ENCODE peak calls at places on chromosomes 12 and 14, in ten cellular contexts. S is CD4-positive, alpha-beta T cell; M is foreskin keratinocyte; W is mammary epithelial cell; I is uterus; F is endothelial cell of umbilical vein; P is heart right ventricle; B is left ventricle myocardium inferior; D is Karpas-422; Y is psoas muscle. N is an unnamed sample. For H3K27me3, the result is how much of the 10 kb centered on the place peaks cover.

GRCh38 chr12:111826316-111826715 is 15.7 kb upstream of the MAPKAPK5 start:
- DNase-seq in D (no peak), M (no peak), S (no peak), Y (no peak), P (no peak), B (no peak), W (no peak), I (no peak), F (no peak), N (no peak)

GRCh38 chr12:50806176-50806575 is 36.5 kb upstream of the TMPRSS12 start:
- DNase-seq in Y (no peak), M (no peak), D (no peak), S (no peak), B (no peak), W (no peak), F (no peak), P (no peak), I (no peak), N (no peak)

GRCh38 chr12:30782316-30783173 is 27.8 kb upstream of the CAPRIN2 start:
- DNase-seq in S (no peak), F (no peak), W (no peak), M (no peak), I (no peak), P (peak), Y (peak), D (no peak), B (peak), N (no peak)

GRCh38 chr12:25785164-25785563 is 173.3 kb upstream of the RASSF8 start:
- DNase-seq in D (no peak), F (peak), P (no peak), I (no peak), M (no peak), Y (no peak), B (no peak), W (no peak), S (no peak), N (no peak)

GRCh38 chr14:49033131-49033530 is 553.0 kb downstream of the RPS29 start:
- DNase-seq in Y (no peak), W (no peak), D (no peak), B (no peak), P (no peak), S (no peak), M (no peak), F (no peak), I (no peak), N (no peak)

GRCh38 chr14:93954900-93955891 is 21.2 kb downstream of the ASB2 start:
- DNase-seq in S (peak), W (no peak), D (peak), B (no peak), M (no peak), P (no peak), F (no peak), Y (no peak), I (no peak), N (no peak)

GRCh38 chr12:89873745-89874144 is 165.1 kb upstream of the ATP2B1 start:
- DNase-seq in M (no peak), Y (no peak), D (peak), S (no peak), W (no peak), B (no peak), P (no peak), F (peak), I (no peak), N (no peak)

GRCh38 chr12:108561852-108562347 is 496 bp upstream of the ISCU start:
- DNase-seq in B (no peak), S (no peak), Y (no peak), I (no peak), P (no peak), F (no peak), W (no peak), M (peak), D (peak), N (no peak)

GRCh38 chr14:90522585-90523191 is 125.9 kb downstream of the CALM1 start:
- DNase-seq in I (peak), Y (peak), M (no peak), W (no peak), B (peak), D (no peak), P (no peak), F (no peak), S (no peak), N (no peak)

GRCh38 chr12:52755533-52755932 is 21.6 kb downstream of the KRT76 start:
- DNase-seq in Y (no peak), F (no peak), W (no peak), M (no peak), P (no peak), D (no peak), I (no peak), B (no peak), S (no peak), N (peak)

GRCh38 chr12:108772247-108772646 is 40.9 kb upstream of the CORO1C start:
- DNase-seq in P (no peak), D (no peak), W (no peak), Y (peak), S (no peak), B (peak), F (no peak), M (peak), I (no peak), N (no peak)

GRCh38 chr14:57559561-57559960 is 65.9 kb upstream of the CCDC198 start:
- DNase-seq in B (no peak), F (no peak), S (no peak), D (no peak), M (no peak), W (no peak), I (no peak), Y (no peak), P (no peak), N (no peak)

GRCh38 chr14:68216072-68216471 is 396.5 kb downstream of the RAD51B start:
- DNase-seq in I (peak), Y (no peak), M (no peak), S (no peak), W (no peak), F (no peak), P (no peak), D (no peak), B (no peak), N (no peak)

GRCh38 chr12:131364903-131365820 is 345.7 kb upstream of the SFSWAP start:
- DNase-seq in S (no peak), W (no peak), D (no peak), F (no peak), M (no peak), I (peak), B (no peak), P (no peak), Y (no peak), N (no peak)

GRCh38 chr12:71410844-71411243 is 28.8 kb upstream of the LGR5 start:
- DNase-seq in P (no peak), I (no peak), M (no peak), W (no peak), S (no peak), B (no peak), Y (no peak), F (no peak), D (no peak), N (no peak)

GRCh38 chr12:120495189-120495722 is 657 bp upstream of the DYNLL1 start:
- DNase-seq in M (no peak), I (peak), F (no peak), P (no peak), S (no peak), W (peak), B (no peak), D (no peak), Y (no peak), N (no peak)

GRCh38 chr14:30373053-30373849 is 185.7 kb upstream of the G2E3 start:
- DNase-seq in S (no peak), M (no peak), D (no peak), B (no peak), P (no peak), Y (no peak), F (no peak), I (no peak), W (no peak), N (no peak)

GRCh38 chr12:12877145-12877544 is 14.2 kb upstream of the GPRC5A start:
- DNase-seq in P (no peak), W (no peak), M (no peak), F (no peak), D (no peak), B (no peak), I (no peak), Y (no peak), S (no peak), N (no peak)

GRCh38 chr12:93777249-93777648 is 100.1 kb downstream of the CRADD start:
- DNase-seq in F (peak), P (peak), I (no peak), W (no peak), Y (no peak), D (no peak), M (peak), S (no peak), B (no peak), N (peak)

GRCh38 chr14:34453226-34453625 is 8.8 kb downstream of the SPTSSA start:
- DNase-seq in W (no peak), P (no peak), Y (no peak), S (no peak), D (no peak), F (no peak), M (no peak), I (no peak), B (no peak), N (no peak)

GRCh38 chr12:77349703-77350102 is 284.3 kb upstream of the E2F7 start:
- DNase-seq in B (no peak), Y (no peak), I (no peak), M (no peak), W (no peak), S (no peak), D (no peak), P (no peak), F (no peak), N (no peak)

GRCh38 chr14:58287607-58288042 is 10.7 kb upstream of the ARID4A start:
- DNase-seq in I (no peak), B (no peak), M (no peak), F (no peak), Y (no peak), D (no peak), W (no peak), S (no peak), P (no peak), N (no peak)

GRCh38 chr12:114625294-114625851 is 58.6 kb downstream of the TBX3 start:
- DNase-seq in P (peak), S (peak), Y (no peak), I (peak), W (peak), M (peak), B (no peak), F (peak), D (peak), N (peak)

GRCh38 chr12:112322882-112323547 is 59.2 kb downstream of the HECTD4 start:
- DNase-seq in I (no peak), B (no peak), F (no peak), S (no peak), M (no peak), W (peak), D (no peak), Y (no peak), P (no peak), N (no peak)

GRCh38 chr12:124550123-124551089 is 17.0 kb downstream of the NCOR2 start:
- DNase-seq in W (no peak), I (no peak), F (no peak), D (no peak), B (no peak), S (no peak), Y (no peak), P (no peak), M (peak), N (no peak)

GRCh38 chr12:57496822-57497221 is 9.0 kb downstream of the MARS1 start:
- DNase-seq in M (no peak), W (no peak), Y (no peak), P (no peak), S (no peak), I (no peak), F (no peak), D (no peak), B (no peak), N (peak)

GRCh38 chr12:6603095-6603567 is 4.0 kb downstream of the CHD4 start:
- DNase-seq in I (peak), F (peak), S (peak), B (peak), M (no peak), W (peak), D (no peak), Y (peak), P (peak), N (no peak)

GRCh38 chr14:23061995-23062394 is 4.7 kb upstream of the CDH24 start:
- DNase-seq in P (peak), Y (peak), S (no peak), I (peak), B (no peak), D (no peak), W (peak), M (peak), F (peak), N (peak)

GRCh38 chr14:92635031-92635430 is 113.4 kb downstream of the LGMN start:
- DNase-seq in Y (no peak), S (no peak), M (no peak), P (no peak), W (no peak), B (no peak), F (no peak), I (no peak), D (peak), N (no peak)

GRCh38 chr14:70097576-70098256 is 91.0 kb downstream of the SLC8A3 start:
- DNase-seq in B (no peak), M (no peak), D (no peak), W (no peak), Y (no peak), F (no peak), I (no peak), S (no peak), P (no peak), N (no peak)

GRCh38 chr14:68627868-68628604 is 164.8 kb downstream of the ZFP36L1 start:
- DNase-seq in M (peak), F (no peak), I (no peak), S (peak), B (peak), Y (no peak), W (peak), P (no peak), D (peak), N (peak)

GRCh38 chr14:50941151-50941550 is 3.1 kb downstream of the PYGL start:
- DNase-seq in P (no peak), S (no peak), Y (no peak), D (no peak), F (no peak), B (no peak), M (peak), W (peak), I (no peak), N (no peak)

GRCh38 chr12:27549801-27550652 is 26.0 kb downstream of the PPFIBP1 start:
- DNase-seq in B (peak), W (peak), S (no peak), M (peak), D (no peak), I (peak), Y (peak), P (peak), F (peak), N (peak)

GRCh38 chr12:30795660-30796507 is 41.1 kb upstream of the CAPRIN2 start:
- DNase-seq in Y (peak), B (peak), I (peak), M (peak), P (peak), F (peak), D (no peak), W (peak), S (no peak), N (peak)

GRCh38 chr12:114360485-114360884 is 45.5 kb downstream of the TBX5 start:
- DNase-seq in P (no peak), F (no peak), I (no peak), Y (no peak), B (no peak), D (no peak), W (no peak), M (no peak), S (no peak), N (no peak)

GRCh38 chr12:6965026-6965661 is 5.3 kb downstream of the PHB2 start:
- DNase-seq in B (peak), S (peak), F (peak), Y (peak), P (peak), W (peak), I (peak), M (peak), D (peak), N (peak)

GRCh38 chr14:99067927-99068326 is 204.1 kb downstream of the BCL11B start:
- DNase-seq in S (no peak), I (no peak), B (no peak), F (no peak), M (no peak), P (no peak), D (no peak), W (no peak), Y (no peak), N (no peak)

GRCh38 chr14:96799489-96800056 is 2.4 kb downstream of the VRK1 start:
- DNase-seq in F (no peak), D (peak), P (no peak), M (no peak), S (no peak), Y (no peak), W (no peak), I (no peak), B (no peak), N (no peak)

GRCh38 chr12:102879144-102879763 is 37.8 kb downstream of the PAH start:
- DNase-seq in F (no peak), S (no peak), M (peak), Y (peak), I (peak), D (peak), W (peak), P (no peak), B (peak), N (peak)

GRCh38 chr12:48982397-48983080 is 4.4 kb downstream of the WNT1 start:
- DNase-seq in M (no peak), D (no peak), F (no peak), B (no peak), P (no peak), W (no peak), S (no peak), Y (no peak), I (no peak), N (no peak)

GRCh38 chr12:48986720-48987291 is 8.7 kb downstream of the WNT1 start:
- DNase-seq in I (no peak), F (no peak), D (no peak), P (no peak), M (no peak), Y (no peak), W (no peak), B (no peak), S (no peak), N (no peak)

GRCh38 chr12:48985901-48986300 is 7.8 kb downstream of the WNT1 start:
- DNase-seq in S (no peak), W (no peak), B (no peak), M (no peak), Y (no peak), D (no peak), P (no peak), F (no peak), I (no peak), N (no peak)

GRCh38 chr12:48988030-48988649 is 10.0 kb downstream of the WNT1 start:
- DNase-seq in I (no peak), P (no peak), F (peak), Y (peak), W (no peak), S (peak), M (no peak), D (peak), B (no peak), N (peak)

GRCh38 chr12:48985475-48985897 is 7.4 kb downstream of the WNT1 start:
- DNase-seq in P (peak), W (no peak), S (no peak), B (peak), M (no peak), Y (no peak), F (no peak), I (no peak), D (no peak), N (no peak)
- H3K27me3 ChIP-seq in P (half or more), W (under half), S (under half), B (half or more), M (half or more), Y (under half), F (half or more), I (under half), D (under half), N (half or more)

GRCh38 chr12:117658226-117658625 is 296.8 kb upstream of the NOS1 start:
- DNase-seq in W (no peak), S (no peak), M (no peak), D (no peak), B (no peak), F (no peak), P (no peak), Y (no peak), I (no peak), N (no peak)

GRCh38 chr12:117662220-117662619 is 300.8 kb upstream of the NOS1 start:
- DNase-seq in B (no peak), D (no peak), M (no peak), Y (no peak), F (no peak), W (no peak), I (no peak), S (no peak), P (no peak), N (no peak)

GRCh38 chr12:117660896-117661295 is 299.5 kb upstream of the NOS1 start:
- DNase-seq in Y (no peak), S (no peak), W (no peak), D (no peak), M (no peak), P (no peak), B (no peak), I (no peak), F (peak), N (no peak)

GRCh38 chr12:117662620-117663395 is 301.4 kb upstream of the NOS1 start:
- DNase-seq in I (no peak), D (no peak), F (peak), P (no peak), B (no peak), W (no peak), M (peak), S (no peak), Y (no peak), N (no peak)

DNA sequence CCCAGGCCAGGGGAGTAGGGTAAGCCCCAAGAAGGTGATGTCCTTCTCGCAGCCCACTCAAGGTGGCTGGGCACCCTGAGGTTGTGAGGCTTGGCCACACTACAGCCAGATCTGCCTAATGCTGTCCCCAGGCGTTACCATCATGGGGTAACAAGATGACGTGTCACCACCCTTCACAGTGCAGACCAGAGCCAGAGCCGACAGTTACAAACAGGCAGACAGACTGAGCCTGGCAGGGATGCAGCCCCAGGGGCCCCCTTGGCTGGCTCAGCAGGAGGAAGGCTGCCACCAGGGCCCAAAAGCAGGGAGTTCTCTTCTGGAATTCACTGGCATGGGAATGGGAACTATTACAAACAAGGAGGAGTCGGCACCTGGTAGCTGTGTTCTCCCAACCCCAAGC is 302.7 kb upstream of the NOS1 start:
- DNase-seq in M (no peak), P (no peak), S (no peak), D (no peak), Y (no peak), W (no peak), F (no peak), I (no peak), B (no peak), N (no peak)
- H3K27me3 ChIP-seq in M (under half), P (under half), S (under half), D (under half), Y (under half), W (under half), F (under half), I (under half), B (half or more), N (under half)

GRCh38 chr12:2616763-2617162 is 178.0 kb upstream of the FKBP4 start:
- DNase-seq in B (no peak), D (no peak), P (no peak), S (no peak), Y (no peak), F (no peak), W (no peak), I (no peak), M (no peak), N (no peak)
- H3K27me3 ChIP-seq in B (under half), D (under half), P (under half), S (under half), Y (under half), F (under half), W (under half), I (under half), M (under half), N (under half)

DNA sequence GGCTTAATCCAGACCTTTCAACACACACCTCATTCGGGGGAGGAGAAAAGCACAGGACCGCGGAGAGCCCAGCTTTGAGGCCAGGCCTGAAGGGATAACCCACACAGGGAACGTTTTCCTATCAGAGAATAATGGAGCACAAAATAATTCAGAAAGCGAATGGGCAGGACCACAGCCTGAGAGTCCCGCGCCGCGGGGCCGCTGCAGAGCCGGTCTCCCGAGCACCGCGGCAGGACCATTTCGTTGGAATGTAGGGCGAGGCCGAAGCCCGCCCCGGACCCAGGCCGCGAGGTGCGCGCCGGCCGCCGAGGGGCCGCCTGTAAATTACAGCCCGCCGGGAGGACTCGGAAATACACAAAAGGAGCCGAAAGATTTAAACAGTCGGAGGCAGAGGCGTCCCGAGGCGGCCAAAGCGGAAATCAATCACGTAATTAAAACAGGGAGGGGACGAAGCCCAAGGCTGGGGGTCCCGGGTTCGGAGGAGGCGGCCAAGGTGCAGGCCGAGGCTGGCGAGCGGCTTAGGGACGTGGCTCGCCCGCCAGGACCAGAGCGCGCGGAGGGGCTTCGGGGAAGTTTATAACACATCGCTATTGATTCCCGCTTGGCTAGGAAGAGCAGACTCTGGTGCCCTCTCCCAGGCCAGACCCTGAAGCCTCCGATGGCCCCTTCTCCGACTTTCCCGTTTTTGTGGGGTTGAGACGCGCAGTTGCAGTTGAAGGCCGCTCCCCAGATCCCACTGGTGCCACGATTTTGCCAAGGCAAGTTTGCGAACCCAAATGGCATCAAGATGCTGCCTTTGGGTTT is 6.3 kb upstream of the HOXC4 start:
- DNase-seq in D (no peak), I (no peak), M (no peak), W (no peak), Y (no peak), B (no peak), F (no peak), S (no peak), P (no peak), N (no peak)
- H3K27me3 ChIP-seq in D (under half), I (under half), M (under half), W (under half), Y (under half), B (half or more), F (half or more), S (half or more), P (half or more), N (under half)